ENCODE peak calls at places on chromosomes 5 and 9, in six cellular contexts. R, K, C, P, Y and S are unnamed samples.

GRCh38 chr5:113201715-113202114 is 225.1 kb downstream of the DCP2 start:
- DNase-seq in R (no peak), K (peak; percentile 49), C (no peak), P (no peak), Y (no peak), S (no peak)

GRCh38 chr5:172534229-172535169 is 80.2 kb upstream of the SH3PXD2B start:
- DNase-seq in R (peak; percentile 69), K (peak; percentile 39), C (no peak), P (no peak), Y (no peak), S (no peak)

GRCh38 chr5:39547548-39548154 is 122.9 kb upstream of the DAB2 start:
- DNase-seq in R (no peak), K (no peak), C (peak; percentile 14), P (peak; percentile 88), Y (peak; percentile 29), S (no peak)

GRCh38 chr5:51225671-51226419 is 157.4 kb upstream of the ISL1 start:
- DNase-seq in R (no peak), K (peak; percentile 73), C (no peak), P (no peak), Y (no peak), S (no peak)

GRCh38 chr9:134936762-134937555 is 19.2 kb upstream of the FCN1 start:
- DNase-seq in R (no peak), K (no peak), C (no peak), P (no peak), Y (no peak), S (no peak)

GRCh38 chr5:180494510-180495181 is 467 bp downstream of the CNOT6 start:
- DNase-seq in R (peak; percentile 71), K (peak; percentile 67), C (peak; percentile 82), P (peak; percentile 26), Y (peak; percentile 43), S (peak; percentile 39)

GRCh38 chr5:174777116-174777515 is 52.7 kb downstream of the MSX2 start:
- DNase-seq in R (no peak), K (no peak), C (no peak), P (no peak), Y (no peak), S (no peak)

GRCh38 chr5:135239461-135240282 is 159.4 kb downstream of the MACROH2A1 start:
- DNase-seq in R (peak; percentile 64), K (peak; percentile 76), C (no peak), P (no peak), Y (peak; percentile 6), S (peak; percentile 60)

GRCh38 chr9:133355881-133356357 is 368 bp downstream of the SURF1 start:
- DNase-seq in R (no peak), K (no peak), C (no peak), P (no peak), Y (no peak), S (no peak)

GRCh38 chr9:133353548-133353947 is 2.7 kb downstream of the SURF1 start:
- DNase-seq in R (no peak), K (no peak), C (no peak), P (no peak), Y (no peak), S (no peak)

GRCh38 chr9:133354766-133355165 is 1.5 kb downstream of the SURF1 start:
- DNase-seq in R (no peak), K (no peak), C (no peak), P (no peak), Y (no peak), S (no peak)

GRCh38 chr9:133357656-133358055 is 1.3 kb downstream of the SURF2 start:
- DNase-seq in R (no peak), K (no peak), C (no peak), P (no peak), Y (no peak), S (no peak)

DNA sequence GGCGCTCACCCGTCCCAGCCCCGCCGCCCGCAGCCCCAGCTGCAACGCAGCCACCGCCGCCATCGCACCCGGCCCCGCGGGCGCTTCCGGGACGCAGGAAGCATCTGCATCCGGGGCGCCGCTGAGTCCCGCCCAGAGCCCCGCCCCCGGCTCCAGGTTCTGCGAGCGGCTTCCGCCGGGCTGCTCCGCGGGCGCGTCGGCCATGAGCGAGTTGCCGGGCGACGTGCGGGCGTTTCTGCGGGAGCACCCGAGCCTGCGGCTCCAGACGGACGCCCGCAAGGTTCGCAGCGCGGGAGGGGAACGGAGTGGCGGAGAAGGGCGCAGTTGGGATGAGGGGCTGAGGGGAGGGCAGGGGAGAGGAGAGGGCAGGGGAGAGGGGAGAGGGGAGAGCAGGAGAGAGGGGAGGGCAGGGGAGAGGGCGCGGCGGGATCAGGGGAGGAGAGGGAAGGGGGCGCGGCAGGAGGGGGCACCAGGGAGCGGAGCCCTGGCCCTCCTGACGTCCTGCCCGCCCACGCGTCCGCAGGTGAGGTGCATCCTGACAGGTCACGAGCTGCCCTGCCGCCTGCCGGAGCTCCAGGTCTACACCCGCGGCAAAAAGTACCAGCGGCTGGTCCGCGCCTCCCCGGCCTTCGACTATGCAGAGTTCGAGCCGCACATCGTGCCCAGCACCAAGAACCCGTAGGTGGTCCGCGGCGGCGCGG is at the start of the genes SURF1 and SURF2:
- DNase-seq in R (peak; percentile 93), K (peak; percentile 95), C (peak; percentile 97), P (peak; percentile 75), Y (peak; percentile 89), S (peak; percentile 83)
- TF ChIP-seq CTCF in R (no peak), K (peak; percentile 40), C (no peak), P (no peak), Y (no peak), S (no peak)

GRCh38 chr5:926416-927171 is 33.9 kb downstream of the TRIP13 start:
- DNase-seq in R (peak; percentile 71), K (peak; percentile 75), C (peak; percentile 54), P (no peak), Y (peak; percentile 51), S (no peak)

GRCh38 chr5:929596-929995 is 36.9 kb downstream of the TRIP13 start:
- DNase-seq in R (no peak), K (no peak), C (no peak), P (no peak), Y (peak; percentile 5), S (no peak)

GRCh38 chr5:923473-923873 is 30.8 kb downstream of the TRIP13 start:
- DNase-seq in R (peak; percentile 89), K (peak; percentile 95), C (peak; percentile 94), P (peak; percentile 59), Y (peak; percentile 84), S (peak; percentile 80)

GRCh38 chr5:930853-931252 is 38.2 kb downstream of the TRIP13 start:
- DNase-seq in R (no peak), K (no peak), C (no peak), P (no peak), Y (no peak), S (no peak)

DNA sequence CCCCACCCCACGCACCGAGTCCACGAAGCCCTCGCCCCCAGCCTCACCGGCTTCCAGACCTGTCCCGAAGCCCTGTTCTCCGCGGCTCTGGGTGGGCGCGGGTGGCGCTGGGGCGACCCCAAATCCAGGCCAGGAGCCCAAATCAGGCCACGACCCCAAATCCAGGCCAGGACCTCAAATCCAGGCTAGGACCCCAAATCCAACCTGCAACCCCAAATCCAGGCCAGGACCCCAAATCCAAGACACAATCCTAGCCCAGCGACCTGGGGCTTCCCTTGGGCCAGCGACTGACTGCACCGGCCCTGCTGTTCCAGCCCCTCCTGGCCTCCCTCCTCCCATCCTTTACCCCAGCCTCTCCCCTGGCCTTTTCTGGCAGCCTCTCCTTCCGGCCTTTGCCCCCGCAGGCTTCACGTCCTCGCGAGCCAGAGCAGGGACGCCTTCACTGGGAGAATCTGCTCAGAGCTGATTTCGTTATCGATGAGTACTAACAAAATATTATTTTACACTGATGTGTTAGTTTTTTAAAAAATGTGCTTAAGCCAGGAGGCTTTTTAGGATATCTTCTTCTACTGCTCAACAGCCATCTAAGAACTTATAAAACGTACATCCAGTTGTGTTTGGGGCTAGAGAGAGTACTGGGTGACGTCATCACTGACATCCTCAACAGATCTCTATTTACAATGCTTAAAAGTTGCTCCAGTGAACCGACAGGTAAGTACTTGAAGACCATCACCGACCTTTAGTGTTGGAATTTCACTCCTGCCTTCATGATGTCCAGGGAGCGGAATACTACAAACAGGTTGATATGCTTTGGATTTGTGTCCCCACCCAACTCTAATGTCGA is 34.7 kb downstream of the TRIP13 start:
- DNase-seq in R (peak; percentile 58), K (no peak), C (no peak), P (no peak), Y (no peak), S (peak; percentile 17)
- H3K4me3 ChIP-seq in R (peak overlapping the region; percentile 29), K (no peak overlapping the region), C (no peak overlapping the region), P (peak overlapping the region; percentile 40), Y (peak overlapping the region; percentile 43), S (peak overlapping the region; percentile 20)

GRCh38 chr5:41832430-41832829 is 37.8 kb downstream of the OXCT1 start:
- DNase-seq in R (no peak), K (no peak), C (no peak), P (no peak), Y (no peak), S (no peak)
- H3K9me3 ChIP-seq in R (no peaks in the 10 kb centered on the region), K (no peaks in the 10 kb centered on the region), C (no peaks in the 10 kb centered on the region), P (no peaks in the 10 kb centered on the region), Y (no peaks in the 10 kb centered on the region), S (no peaks in the 10 kb centered on the region)

GRCh38 chr5:116756531-116756930 is 181.9 kb upstream of the SEMA6A start:
- DNase-seq in R (no peak), K (no peak), C (no peak), P (no peak), Y (no peak), S (no peak)
- TF ChIP-seq CTCF in R (no peak), K (no peak), C (no peak), P (no peak), Y (no peak), S (no peak)

GRCh38 chr5:157107508-157107907 is 1.3 kb downstream of the HAVCR2 start:
- DNase-seq in R (no peak), K (no peak), C (no peak), P (no peak), Y (no peak), S (no peak)
- H3K4me3 ChIP-seq in R (no peak overlapping the region), K (no peak overlapping the region), C (no peak overlapping the region), P (peak overlapping the region; percentile 39), Y (peak overlapping the region; percentile 6), S (no peak overlapping the region)

GRCh38 chr5:177620560-177620959 is 20.6 kb downstream of the B4GALT7 start:
- DNase-seq in R (no peak), K (no peak), C (no peak), P (no peak), Y (no peak), S (no peak)
- H3K9me3 ChIP-seq in R (no peaks in the 10 kb centered on the region), K (no peaks in the 10 kb centered on the region), C (no peaks in the 10 kb centered on the region), P (peaks cover 3% of the 10 kb centered on the region), Y (no peaks in the 10 kb centered on the region), S (no peaks in the 10 kb centered on the region)